ENCODE peak calls at places on chromosomes 4 and X, in seven cellular contexts. H, G, X, L, A, E and O are unnamed samples.

GRCh38 chr4:63218837-63219236 is 1190.4 kb downstream of the TECRL start:
- DNase-seq in H (no peak), G (no peak), X (no peak), L (no peak), A (no peak), E (no peak), O (no peak)

GRCh38 chr4:168522371-168522770 is 25.5 kb downstream of the PALLD start:
- DNase-seq in H (no peak), G (no peak), X (no peak), L (no peak), A (no peak), E (peak), O (no peak)

GRCh38 chr4:30620711-30621110 is 99.5 kb upstream of the PCDH7 start:
- DNase-seq in H (no peak), G (no peak), X (no peak), L (no peak), A (no peak), E (no peak), O (no peak)

GRCh38 chrX:64975989-64976672 is at the start of gene ZC4H2:
- DNase-seq in H (peak), G (peak), X (peak), L (peak), A (peak), E (peak), O (peak)

GRCh38 chrX:44400588-44400987 is 57.1 kb upstream of the EFHC2 start:
- DNase-seq in H (peak), G (no peak), X (peak), L (no peak), A (no peak), E (peak), O (no peak)

GRCh38 chr4:8850074-8850829 is 21.4 kb downstream of the HMX1 start:
- DNase-seq in H (no peak), G (no peak), X (no peak), L (no peak), A (no peak), E (no peak), O (no peak)

GRCh38 chr4:182555997-182556418 is 312.8 kb downstream of the TENM3 start:
- DNase-seq in H (peak), G (no peak), X (peak), L (no peak), A (no peak), E (peak), O (no peak)

GRCh38 chr4:68369474-68369805 is 19.6 kb upstream of the YTHDC1 start:
- DNase-seq in H (peak), G (no peak), X (no peak), L (no peak), A (no peak), E (peak), O (no peak)

GRCh38 chr4:173489514-173489913 is 40.5 kb downstream of the HAND2 start:
- DNase-seq in H (peak), G (no peak), X (no peak), L (no peak), A (no peak), E (peak), O (no peak)

GRCh38 chrX:38860106-38861013 is 59.1 kb downstream of the MID1IP1 start:
- DNase-seq in H (no peak), G (no peak), X (no peak), L (no peak), A (no peak), E (no peak), O (no peak)